ENCODE peak calls at places on chromosomes 2 and 18, in five cellular contexts. T is neural progenitor cell, P is HepG2, Z is hepatocyte, H is H1. M is an unnamed sample.
A peak's percentile ranks its signal among the peaks of the same experiment; 100 is the strongest.

GRCh38 chr2:226793615-226794014 is 6.0 kb downstream of the IRS1 start:
- DNase-seq in T (no peak), P (no peak), Z (no peak), H (no peak), M (peak; percentile 49)

GRCh38 chr2:182672471-182673165 is 43.4 kb upstream of the DNAJC10 start:
- DNase-seq in T (no peak), P (no peak), Z (peak; percentile 42), H (no peak), M (peak; percentile 69)

GRCh38 chr2:180520816-180521595 is 459.4 kb upstream of the UBE2E3 start:
- DNase-seq in T (no peak), P (peak; percentile 27), Z (peak; percentile 22), H (no peak), M (peak; percentile 77)

GRCh38 chr2:28649481-28650260 is 102.0 kb upstream of the PPP1CB start:
- DNase-seq in T (no peak), P (peak; percentile 36), Z (no peak), H (no peak), M (peak; percentile 77)

GRCh38 chr2:73759287-73759764 is 20.6 kb downstream of the DUSP11 start:
- DNase-seq in T (no peak), P (no peak), Z (no peak), H (no peak), M (peak; percentile 45)

GRCh38 chr2:167832840-167833239 is 414.6 kb downstream of the STK39 start:
- DNase-seq in T (no peak), P (no peak), Z (no peak), H (no peak), M (no peak)

GRCh38 chr2:32284321-32284720 is 6.6 kb downstream of the YIPF4 start:
- DNase-seq in T (no peak), P (no peak), Z (no peak), H (no peak), M (no peak)

GRCh38 chr18:44580159-44580558 is 100.5 kb upstream of the SETBP1 start:
- DNase-seq in T (no peak), P (no peak), Z (no peak), H (no peak), M (no peak)

GRCh38 chr2:128298846-128299507 is 19.7 kb downstream of the HS6ST1 start:
- DNase-seq in T (no peak), P (no peak), Z (no peak), H (no peak), M (no peak)

GRCh38 chr2:19648583-19648982 is 253.2 kb downstream of the TTC32 start:
- DNase-seq in T (no peak), P (no peak), Z (peak; percentile 28), H (no peak), M (peak; percentile 89)

GRCh38 chr2:98348066-98348561 is 1.9 kb downstream of the CNGA3 start:
- DNase-seq in T (peak; percentile 68), P (no peak), Z (no peak), H (no peak), M (peak; percentile 18)

GRCh38 chr18:72762505-72763122 is 105.2 kb downstream of the NETO1 start:
- DNase-seq in T (peak; percentile 71), P (peak; percentile 62), Z (peak; percentile 75), H (no peak), M (peak; percentile 65)

GRCh38 chr2:79994161-79994560 is 310.4 kb downstream of the LRRTM1 start:
- DNase-seq in T (no peak), P (no peak), Z (no peak), H (no peak), M (no peak)

GRCh38 chr2:56184500-56184996 is 758 bp downstream of the CCDC85A start:
- DNase-seq in T (peak; percentile 73), P (no peak), Z (peak; percentile 44), H (no peak), M (peak; percentile 49)

GRCh38 chr2:43370705-43371104 is 144.3 kb upstream of the ZFP36L2 start:
- DNase-seq in T (no peak), P (no peak), Z (no peak), H (no peak), M (no peak)

GRCh38 chr18:79519751-79520472 is 124.2 kb downstream of the NFATC1 start:
- DNase-seq in T (peak; percentile 50), P (no peak), Z (peak; percentile 50), H (no peak), M (no peak)

GRCh38 chr2:133760366-133760765 is 192.1 kb upstream of the NCKAP5 start:
- DNase-seq in T (no peak), P (no peak), Z (no peak), H (no peak), M (no peak)

GRCh38 chr2:134623796-134624195 is 95.0 kb downstream of the TMEM163 start:
- DNase-seq in T (no peak), P (no peak), Z (no peak), H (no peak), M (no peak)

GRCh38 chr2:48529189-48529588 is 765 bp upstream of the STON1 start:
- DNase-seq in T (peak; percentile 45), P (no peak), Z (no peak), H (no peak), M (peak; percentile 40)

GRCh38 chr2:74128206-74128605 is 19.5 kb downstream of the BOLA3 start:
- DNase-seq in T (no peak), P (no peak), Z (no peak), H (no peak), M (no peak)

GRCh38 chr18:9737814-9738160 is 29.7 kb downstream of the RAB31 start:
- DNase-seq in T (no peak), P (no peak), Z (peak; percentile 44), H (no peak), M (peak; percentile 26)

GRCh38 chr2:9065901-9066300 is 62.4 kb upstream of the MBOAT2 start:
- DNase-seq in T (no peak), P (no peak), Z (no peak), H (no peak), M (no peak)
- H3K9me3 ChIP-seq in T (no peaks in the 10 kb centered on the region), P (no peaks in the 10 kb centered on the region), Z (peaks cover 4% of the 10 kb centered on the region), H (no peaks in the 10 kb centered on the region), M (no peaks in the 10 kb centered on the region)

DNA sequence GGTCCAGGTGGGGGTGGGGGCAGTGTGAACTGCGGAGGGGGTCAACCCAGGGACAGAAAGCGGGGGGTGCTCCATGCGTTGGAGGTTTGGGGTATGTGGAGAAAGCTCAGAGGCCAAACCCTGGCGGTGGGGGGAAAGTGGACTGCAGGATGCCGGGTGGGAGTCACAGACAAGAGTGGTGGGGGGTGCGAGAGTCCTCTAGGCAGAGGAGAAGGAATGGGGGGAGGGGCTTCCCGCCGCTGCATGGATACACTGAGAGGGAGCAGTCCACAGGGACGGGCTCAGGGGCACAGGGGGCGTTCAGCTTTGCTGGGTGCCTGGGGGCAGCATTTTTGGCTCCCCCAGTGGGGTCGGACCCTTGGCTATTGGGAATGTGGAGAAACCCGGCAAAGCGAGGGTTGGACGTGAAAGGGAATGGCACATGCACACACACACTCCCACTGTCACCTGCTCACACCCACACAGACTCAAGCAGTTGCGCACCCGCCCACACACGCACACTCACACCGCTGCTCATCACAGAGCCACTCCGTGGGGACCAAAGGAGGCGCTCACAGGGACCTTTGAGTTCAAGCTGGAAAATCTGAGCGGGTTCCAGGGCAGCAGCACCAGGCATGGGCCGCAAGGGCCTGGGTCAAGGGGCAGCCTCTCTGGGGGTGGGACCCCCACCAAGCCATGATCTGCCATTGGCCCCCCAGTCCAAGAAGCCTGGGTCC is 7.7 kb downstream of the GBX2 start:
- DNase-seq in T (peak; percentile 30), P (no peak), Z (no peak), H (no peak), M (no peak)
- TF ChIP-seq EZH2 in T (no peak), P (no peak), Z (no peak), H (peak; percentile 18), M (no peak)

GRCh38 chr2:6845903-6846302 is 19.8 kb downstream of the CMPK2 start:
- DNase-seq in T (no peak), P (no peak), Z (no peak), H (no peak), M (no peak)
- H3K9me3 ChIP-seq in T (peaks cover 12% of the 10 kb centered on the region), P (peaks cover 82% of the 10 kb centered on the region), Z (peaks cover 25% of the 10 kb centered on the region), H (peaks cover 52% of the 10 kb centered on the region), M (no peaks in the 10 kb centered on the region)

DNA sequence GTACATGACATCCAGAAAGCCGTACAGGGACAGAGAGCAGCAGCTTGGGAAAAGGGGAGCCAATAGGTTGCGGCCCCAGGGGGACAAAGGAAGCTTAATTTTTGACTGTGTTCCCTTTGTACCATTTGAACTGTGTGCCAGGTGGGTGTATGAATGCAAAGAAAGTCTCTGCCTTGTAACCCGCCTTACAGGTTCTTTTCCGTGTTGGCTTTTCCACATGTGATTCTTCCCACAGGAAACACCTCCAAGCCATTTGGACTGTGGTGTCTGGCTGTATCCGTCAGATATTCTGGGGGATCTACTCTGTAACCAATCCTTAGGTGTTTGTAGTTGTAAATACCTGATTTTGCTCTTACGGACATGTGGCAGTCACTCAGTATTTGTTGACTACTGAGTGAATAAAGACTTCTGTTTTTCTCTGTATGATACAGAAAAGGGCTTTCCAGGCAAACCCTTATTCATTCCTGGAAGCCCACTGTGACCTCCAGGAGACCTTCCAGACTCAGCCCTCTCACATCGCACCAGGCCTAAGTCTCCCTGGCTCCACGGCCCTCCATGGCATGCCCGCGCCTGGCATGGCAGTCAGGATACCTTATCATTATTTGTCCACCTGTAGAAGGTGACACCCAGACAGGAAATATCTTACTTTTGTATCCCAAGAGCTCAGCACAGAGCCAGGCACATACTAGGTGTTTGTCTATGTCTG is 1.2 kb downstream of the LRRFIP1 start:
- DNase-seq in T (no peak), P (no peak), Z (no peak), H (no peak), M (no peak)
- TF ChIP-seq EZH2 in T (no peak), P (peak; percentile 42), Z (no peak), H (no peak), M (no peak)

DNA sequence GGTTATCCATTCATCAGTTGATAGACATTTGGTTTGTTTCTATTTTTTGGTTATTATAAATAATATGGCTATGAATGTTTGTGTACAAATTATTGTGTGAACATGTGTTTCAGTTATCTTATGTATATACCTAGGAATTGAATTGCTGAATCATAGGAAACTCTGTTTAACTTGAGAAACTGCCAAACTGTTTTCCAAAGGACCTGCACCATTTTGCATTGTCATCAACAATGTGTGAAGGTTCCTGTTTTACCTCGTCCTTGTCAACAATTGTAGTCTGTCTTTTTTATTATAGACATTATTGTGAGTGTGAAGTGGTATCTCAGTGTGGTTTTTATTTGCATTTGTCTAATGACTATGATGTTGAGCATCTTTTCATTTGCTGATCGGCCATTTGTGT is 17.1 kb downstream of the PDK1 start:
- DNase-seq in T (no peak), P (no peak), Z (no peak), H (no peak), M (peak; percentile 2)
- H3K9me3 ChIP-seq in T (peaks cover 10% of the 10 kb centered on the region), P (peaks cover 29% of the 10 kb centered on the region), Z (peaks cover 19% of the 10 kb centered on the region), H (no peaks in the 10 kb centered on the region), M (peaks cover 5% of the 10 kb centered on the region)

GRCh38 chr2:118855451-118856279 is 8.2 kb upstream of the EN1 start:
- DNase-seq in T (peak; percentile 94), P (peak; percentile 60), Z (peak; percentile 90), H (peak; percentile 67), M (peak; percentile 94)
- TF ChIP-seq EZH2 in T (no peak), P (peak; percentile 76), Z (peak; percentile 41), H (no peak), M (no peak)

DNA sequence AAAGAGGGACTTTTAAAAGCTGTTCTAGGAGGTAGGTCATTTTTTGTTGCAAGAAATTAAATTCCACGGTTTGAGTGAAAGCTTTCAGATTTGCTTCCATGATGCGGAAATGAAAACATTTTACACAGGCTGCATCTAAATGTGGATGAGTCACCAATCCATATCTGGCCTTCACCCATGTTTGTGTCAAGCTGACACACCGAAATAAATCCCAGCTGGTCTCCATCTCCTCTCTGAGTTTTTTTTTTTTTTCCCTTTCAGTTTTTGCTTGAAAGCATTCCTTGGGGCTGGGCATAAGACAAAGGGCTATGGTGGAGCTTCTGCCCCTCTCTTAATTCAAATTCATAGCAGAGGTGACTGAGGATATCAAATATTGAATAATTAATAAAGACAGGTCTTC is 558.2 kb upstream of the GCFC2 start:
- DNase-seq in T (no peak), P (no peak), Z (peak; percentile 14), H (no peak), M (no peak)
- H3K9me3 ChIP-seq in T (no peaks in the 10 kb centered on the region), P (no peaks in the 10 kb centered on the region), Z (no peaks in the 10 kb centered on the region), H (no peaks in the 10 kb centered on the region), M (no peaks in the 10 kb centered on the region)

M was measured in GM23248.